ENCODE peak calls at places on chromosomes 13 and 19, in nine cellular contexts. U is K562; K is ovary; L is psoas muscle; S is thoracic aorta; N is CD8-positive, alpha-beta memory T cell; Y is dorsolateral prefrontal cortex; Z is AG04450; E is effector memory CD4-positive, alpha-beta T cell. J is an unnamed sample.

GRCh38 chr13:85864963-85865530 is 65.8 kb upstream of the SLITRK6 start:
- DNase-seq in U (no peak), K (no peak), L (no peak), S (no peak), N (no peak), Y (no peak), Z (peak), E (no peak), J (peak)

GRCh38 chr19:57527136-57527881 is at the start of gene ZNF549:
- DNase-seq in U (peak), K (peak), L (peak), S (peak), N (peak), Y (peak), Z (peak), E (peak), J (peak)

GRCh38 chr19:16566161-16566560 is 6.1 kb downstream of the SLC35E1 start:
- DNase-seq in U (no peak), K (no peak), L (no peak), S (no peak), N (peak), Y (no peak), Z (no peak), E (peak), J (no peak)

GRCh38 chr13:25248071-25248470 is 39.2 kb downstream of the MTMR6 start:
- DNase-seq in U (no peak), K (no peak), L (no peak), S (no peak), N (no peak), Y (no peak), Z (no peak), E (no peak), J (no peak)

GRCh38 chr19:38850976-38851621 is 1.3 kb upstream of the HNRNPL start:
- DNase-seq in U (no peak), K (peak), L (peak), S (no peak), N (peak), Y (no peak), Z (no peak), E (peak), J (no peak)

GRCh38 chr13:40315416-40316064 is 350.9 kb downstream of the FOXO1 start:
- DNase-seq in U (no peak), K (peak), L (no peak), S (no peak), N (peak), Y (no peak), Z (no peak), E (peak), J (peak)

GRCh38 chr13:57582032-57582431 is 49.5 kb upstream of the PCDH17 start:
- DNase-seq in U (no peak), K (no peak), L (peak), S (no peak), N (no peak), Y (no peak), Z (no peak), E (no peak), J (no peak)

GRCh38 chr13:33454844-33455256 is 169.3 kb upstream of the STARD13 start:
- DNase-seq in U (no peak), K (no peak), L (no peak), S (no peak), N (no peak), Y (no peak), Z (no peak), E (no peak), J (no peak)

GRCh38 chr13:38348890-38349289 is 761 bp upstream of the UFM1 start:
- DNase-seq in U (no peak), K (no peak), L (no peak), S (no peak), N (no peak), Y (no peak), Z (no peak), E (no peak), J (no peak)

GRCh38 chr13:110356362-110356761 is 49.3 kb downstream of the COL4A2 start:
- DNase-seq in U (no peak), K (no peak), L (peak), S (no peak), N (no peak), Y (no peak), Z (no peak), E (no peak), J (no peak)
- H3K27ac ChIP-seq in U (no peak), K (no peak), L (no peak), S (peak), N (no peak), Y (no peak), Z (no peak), E (no peak), J (no peak)

DNA sequence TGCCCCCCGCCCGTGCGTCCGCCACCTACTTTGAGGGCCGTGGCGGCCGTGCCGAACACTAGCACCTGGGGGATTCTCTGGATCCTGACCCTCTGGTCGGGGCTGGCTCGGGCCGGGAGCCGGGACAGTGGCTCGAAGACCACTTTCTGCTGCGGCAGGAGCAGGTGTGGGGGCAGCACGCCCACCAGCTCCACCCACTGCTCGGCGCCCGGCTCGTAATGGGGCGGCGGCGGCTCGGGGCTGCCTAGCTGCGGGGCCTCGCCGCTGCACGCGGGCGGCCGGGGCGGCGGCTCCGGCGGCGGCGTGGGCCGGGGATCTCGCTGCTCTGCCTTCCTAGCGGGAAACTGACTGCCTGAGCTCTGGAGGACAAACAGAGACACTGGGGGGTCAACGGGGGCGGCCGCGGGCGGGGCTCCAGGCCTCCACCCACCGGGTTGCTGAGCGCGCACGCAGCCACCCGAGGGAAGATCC is 26.4 kb downstream of the DCAF15 start:
- DNase-seq in U (peak), K (peak), L (no peak), S (no peak), N (no peak), Y (no peak), Z (no peak), E (no peak), J (no peak)
- H3K27ac ChIP-seq in U (no peak), K (peak), L (peak), S (peak), N (no peak), Y (peak), Z (no peak), E (peak), J (no peak)

GRCh38 chr19:40342644-40343311 is 5.4 kb downstream of the C19orf47 start:
- DNase-seq in U (no peak), K (no peak), L (no peak), S (no peak), N (no peak), Y (no peak), Z (no peak), E (no peak), J (no peak)
- H3K27ac ChIP-seq in U (no peak), K (no peak), L (peak), S (peak), N (no peak), Y (no peak), Z (no peak), E (no peak), J (peak)

GRCh38 chr19:23262892-23263291 is 12.7 kb upstream of the ZNF724 start:
- DNase-seq in U (no peak), K (no peak), L (no peak), S (no peak), N (no peak), Y (no peak), Z (no peak), E (no peak), J (no peak)
- H3K27ac ChIP-seq in U (no peak), K (no peak), L (no peak), S (no peak), N (no peak), Y (no peak), Z (no peak), E (no peak), J (no peak)

GRCh38 chr19:36221474-36221873 is 6.6 kb downstream of the ZNF146 start:
- DNase-seq in U (no peak), K (no peak), L (no peak), S (no peak), N (no peak), Y (no peak), Z (no peak), E (no peak), J (no peak)

GRCh38 chr19:36222503-36222902 is 7.6 kb downstream of the ZNF146 start:
- DNase-seq in U (no peak), K (no peak), L (no peak), S (no peak), N (no peak), Y (no peak), Z (no peak), E (no peak), J (no peak)

GRCh38 chr19:36225219-36225892 is 10.4 kb downstream of the ZNF146 start:
- DNase-seq in U (no peak), K (no peak), L (no peak), S (no peak), N (no peak), Y (no peak), Z (peak), E (no peak), J (no peak)
- H3K27ac ChIP-seq in U (no peak), K (no peak), L (no peak), S (no peak), N (peak), Y (peak), Z (peak), E (no peak), J (peak)